ENCODE peak calls at places on chromosomes 2 and 18, in six cellular contexts. One of them, this sample, is unnamed.

GRCh38 chr18:37322497-37323035 is 243.0 kb downstream of the CELF4 start:
- DNase-seq in EL: peak
- DNase-seq in lung microvascular endothelial cell: peak
- DNase-seq in upper lobe of right lung: no peak
- DNase-seq in activated CD8-positive, alpha-beta memory T cell treated with anti-CD3 and anti-CD28 coated beads for 48 hours: no peak
- DNase-seq in dermis microvascular lymphatic vessel endothelial cell: peak
- DNase-seq in this sample: peak

GRCh38 chr2:202261531-202261930 is 4.0 kb upstream of the NOP58 start:
- DNase-seq in EL: peak
- DNase-seq in lung microvascular endothelial cell: no peak
- DNase-seq in upper lobe of right lung: no peak
- DNase-seq in activated CD8-positive, alpha-beta memory T cell treated with anti-CD3 and anti-CD28 coated beads for 48 hours: no peak
- DNase-seq in dermis microvascular lymphatic vessel endothelial cell: no peak
- DNase-seq in this sample: no peak

GRCh38 chr2:101386599-101387150 is 628 bp downstream of the CREG2 start:
- DNase-seq in EL: no peak
- DNase-seq in lung microvascular endothelial cell: no peak
- DNase-seq in upper lobe of right lung: no peak
- DNase-seq in activated CD8-positive, alpha-beta memory T cell treated with anti-CD3 and anti-CD28 coated beads for 48 hours: no peak
- DNase-seq in dermis microvascular lymphatic vessel endothelial cell: no peak
- DNase-seq in this sample: no peak

GRCh38 chr2:2456721-2457120 is 125.6 kb upstream of the MYT1L start:
- DNase-seq in EL: no peak
- DNase-seq in lung microvascular endothelial cell: no peak
- DNase-seq in upper lobe of right lung: no peak
- DNase-seq in activated CD8-positive, alpha-beta memory T cell treated with anti-CD3 and anti-CD28 coated beads for 48 hours: no peak
- DNase-seq in dermis microvascular lymphatic vessel endothelial cell: no peak
- DNase-seq in this sample: no peak

GRCh38 chr2:128277961-128278681 is 40.5 kb downstream of the HS6ST1 start:
- DNase-seq in EL: no peak
- DNase-seq in lung microvascular endothelial cell: no peak
- DNase-seq in upper lobe of right lung: peak
- DNase-seq in activated CD8-positive, alpha-beta memory T cell treated with anti-CD3 and anti-CD28 coated beads for 48 hours: no peak
- DNase-seq in dermis microvascular lymphatic vessel endothelial cell: no peak
- DNase-seq in this sample: no peak

GRCh38 chr2:239540174-239540573 is 139.4 kb upstream of the HDAC4 start:
- DNase-seq in EL: no peak
- DNase-seq in lung microvascular endothelial cell: no peak
- DNase-seq in upper lobe of right lung: peak
- DNase-seq in activated CD8-positive, alpha-beta memory T cell treated with anti-CD3 and anti-CD28 coated beads for 48 hours: no peak
- DNase-seq in dermis microvascular lymphatic vessel endothelial cell: no peak
- DNase-seq in this sample: no peak

GRCh38 chr2:21422050-21422449 is 298.3 kb downstream of the TDRD15 start:
- DNase-seq in EL: peak
- DNase-seq in lung microvascular endothelial cell: no peak
- DNase-seq in upper lobe of right lung: peak
- DNase-seq in activated CD8-positive, alpha-beta memory T cell treated with anti-CD3 and anti-CD28 coated beads for 48 hours: no peak
- DNase-seq in dermis microvascular lymphatic vessel endothelial cell: no peak
- DNase-seq in this sample: no peak

GRCh38 chr2:73939419-73939818 is 12.7 kb downstream of the DGUOK start:
- DNase-seq in EL: peak
- DNase-seq in lung microvascular endothelial cell: no peak
- DNase-seq in upper lobe of right lung: peak
- DNase-seq in activated CD8-positive, alpha-beta memory T cell treated with anti-CD3 and anti-CD28 coated beads for 48 hours: no peak
- DNase-seq in dermis microvascular lymphatic vessel endothelial cell: no peak
- DNase-seq in this sample: no peak

GRCh38 chr2:189142893-189143759 is 36.4 kb downstream of the COL5A2 start:
- DNase-seq in EL: peak
- DNase-seq in lung microvascular endothelial cell: peak
- DNase-seq in upper lobe of right lung: no peak
- DNase-seq in activated CD8-positive, alpha-beta memory T cell treated with anti-CD3 and anti-CD28 coated beads for 48 hours: no peak
- DNase-seq in dermis microvascular lymphatic vessel endothelial cell: peak
- DNase-seq in this sample: peak

GRCh38 chr2:239892480-239893235 is 132.5 kb downstream of the NDUFA10 start:
- DNase-seq in EL: no peak
- DNase-seq in lung microvascular endothelial cell: no peak
- DNase-seq in upper lobe of right lung: no peak
- DNase-seq in activated CD8-positive, alpha-beta memory T cell treated with anti-CD3 and anti-CD28 coated beads for 48 hours: no peak
- DNase-seq in dermis microvascular lymphatic vessel endothelial cell: no peak
- DNase-seq in this sample: no peak